ENCODE peak calls at places on chromosomes 11 and 22, in nine cellular contexts. F is fibroblast of lung; R is neural crest cell; V is mucosa of descending colon; Z is left ventricle myocardium inferior; J is CD8-positive, alpha-beta T cell; S is prostate gland; D is HFF-Myc; K is AG10803. L is an unnamed sample.

GRCh38 chr22:37417737-37418348 is 9.4 kb downstream of the ELFN2 start:
- DNase-seq in R (no peak), S (no peak), J (no peak), Z (no peak), F (no peak), D (no peak), K (no peak), V (no peak), L (no peak)

GRCh38 chr11:19906126-19906525 is 193.5 kb downstream of the NAV2 start:
- DNase-seq in Z (no peak), R (no peak), D (no peak), V (no peak), F (no peak), J (no peak), S (no peak), K (no peak), L (no peak)

GRCh38 chr11:26584818-26585217 is 12.8 kb upstream of the MUC15 start:
- DNase-seq in S (no peak), R (no peak), V (no peak), F (no peak), Z (no peak), J (no peak), D (no peak), K (no peak), L (no peak)

GRCh38 chr11:82902880-82903279 is 1.3 kb downstream of the DDIAS start:
- DNase-seq in F (no peak), D (no peak), Z (no peak), J (no peak), R (no peak), S (no peak), K (no peak), V (no peak), L (no peak)

GRCh38 chr22:49845666-49846459 is 7.8 kb upstream of the ZBED4 start:
- DNase-seq in K (no peak), R (no peak), D (no peak), Z (no peak), V (no peak), S (no peak), F (no peak), J (no peak), L (no peak)

GRCh38 chr22:24198682-24199052 is 17.4 kb downstream of the SUSD2 start:
- DNase-seq in V (no peak), Z (no peak), D (no peak), S (no peak), F (no peak), K (no peak), J (no peak), R (no peak), L (no peak)

GRCh38 chr11:12318791-12319733 is 58.3 kb upstream of the PARVA start:
- DNase-seq in J (no peak), Z (no peak), V (peak), F (peak), D (peak), S (peak), R (no peak), K (peak), L (no peak)

GRCh38 chr11:72234514-72234830 is 9.5 kb downstream of the PHOX2A start:
- DNase-seq in V (no peak), F (no peak), D (no peak), Z (no peak), K (no peak), R (no peak), S (no peak), J (no peak), L (no peak)

GRCh38 chr11:47477323-47477722 is 28.4 kb upstream of the RAPSN start:
- DNase-seq in K (no peak), F (peak), D (no peak), V (no peak), J (no peak), R (no peak), S (no peak), Z (no peak), L (peak)
- TF ChIP-seq CTCF in K (no peak), F (no peak), D (no peak), V (no peak), J (no peak), R (no peak), S (no peak), Z (no peak), L (no peak)

GRCh38 chr11:94151903-94152677 is 23.4 kb downstream of the PANX1 start:
- DNase-seq in K (peak), R (no peak), J (no peak), V (no peak), Z (no peak), F (peak), D (peak), S (no peak), L (peak)
- TF ChIP-seq CTCF in K (no peak), R (no peak), J (no peak), V (no peak), Z (no peak), F (no peak), D (no peak), S (no peak), L (no peak)

DNA sequence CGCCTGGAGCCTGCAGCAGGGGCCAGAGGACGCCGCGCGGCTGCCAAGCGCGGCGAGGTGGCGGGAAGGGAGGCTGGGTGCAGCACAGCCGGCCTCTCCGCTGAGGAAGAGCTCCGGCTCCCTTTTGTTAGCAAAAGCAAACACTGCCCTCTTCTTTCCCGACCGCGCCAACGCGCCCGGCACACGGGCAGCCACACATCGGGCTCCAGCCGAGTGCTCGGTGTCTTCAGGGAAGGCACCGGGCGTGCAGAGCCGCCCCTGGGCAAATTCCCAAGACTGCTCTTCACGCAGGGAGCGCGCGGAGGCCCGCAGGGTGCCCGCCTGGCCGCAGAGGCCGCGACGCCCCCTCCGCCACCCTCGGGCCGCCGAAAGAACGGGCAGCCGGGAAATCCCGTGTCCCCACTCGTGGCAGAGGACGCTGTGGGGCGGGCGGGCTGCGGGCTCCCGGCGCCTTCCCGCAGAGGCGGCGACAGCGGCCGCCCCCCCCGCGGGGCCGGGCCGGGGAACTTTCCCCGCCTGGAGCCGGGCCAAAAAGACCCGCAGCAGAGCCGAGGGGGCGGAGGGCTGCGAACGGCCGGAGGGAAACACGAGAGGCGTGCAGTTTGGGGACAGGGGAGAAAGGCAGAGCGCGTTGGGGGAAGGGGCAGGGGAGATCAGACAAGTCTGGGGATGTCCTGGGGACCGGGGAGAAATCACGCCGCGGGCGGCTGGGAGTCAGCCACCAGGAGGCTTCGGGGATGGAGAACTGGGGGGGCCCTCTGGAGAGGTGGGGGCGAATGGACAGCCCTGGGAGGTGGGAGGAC is 931 bp downstream of the CADM1 start:
- DNase-seq in D (no peak), K (peak), S (peak), V (peak), R (peak), J (no peak), F (peak), Z (peak), L (peak)
- TF ChIP-seq CTCF in D (peak), K (peak), S (no peak), V (no peak), R (peak), J (no peak), F (peak), Z (peak), L (no peak)

GRCh38 chr22:48665286-48666010 is 1162.2 kb downstream of the BRD1 start:
- DNase-seq in K (peak), Z (no peak), R (no peak), D (no peak), F (no peak), V (no peak), J (no peak), S (no peak), L (no peak)

GRCh38 chr22:48664586-48664985 is 1163.1 kb downstream of the BRD1 start:
- DNase-seq in K (no peak), R (no peak), F (no peak), D (no peak), Z (no peak), V (no peak), S (no peak), J (no peak), L (no peak)

GRCh38 chr22:48662476-48663150 is 1165.1 kb downstream of the BRD1 start:
- DNase-seq in K (no peak), S (no peak), F (no peak), R (no peak), J (no peak), D (no peak), Z (no peak), V (no peak), L (no peak)

GRCh38 chr22:48661984-48662383 is 1165.7 kb downstream of the BRD1 start:
- DNase-seq in R (no peak), D (no peak), F (no peak), K (no peak), Z (no peak), J (no peak), V (no peak), S (no peak), L (no peak)

DNA sequence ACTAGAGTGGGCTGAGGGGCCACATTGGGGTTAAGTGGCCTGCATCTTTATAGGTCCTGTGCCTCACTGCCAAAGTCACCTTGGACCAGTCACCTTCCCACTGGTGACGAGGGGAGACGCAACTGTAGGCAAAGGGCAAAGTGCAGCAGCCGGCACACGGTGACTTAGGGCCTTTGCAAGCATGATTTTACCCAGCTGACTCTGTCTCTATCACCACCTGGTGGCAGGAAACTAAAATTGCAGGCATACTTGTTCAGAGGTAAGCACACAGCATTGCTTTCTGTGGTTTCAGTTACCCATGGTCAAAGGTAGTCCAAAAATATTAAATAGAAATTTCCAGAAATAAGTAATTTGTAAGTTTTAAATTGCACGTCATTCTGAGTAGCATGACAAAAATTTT is 1164.4 kb downstream of the BRD1 start:
- DNase-seq in D (no peak), K (no peak), S (no peak), F (no peak), J (no peak), Z (no peak), R (no peak), V (no peak), L (no peak)
- TF ChIP-seq CTCF in D (peak), K (peak), S (no peak), F (peak), J (no peak), Z (no peak), R (peak), V (no peak), L (peak)

GRCh38 chr11:67288452-67289225 is 464 bp upstream of the ANKRD13D start:
- DNase-seq in V (peak), J (peak), K (peak), R (peak), S (peak), D (peak), F (peak), Z (peak), L (peak)
- TF ChIP-seq CTCF in V (no peak), J (peak), K (no peak), R (peak), S (no peak), D (peak), F (peak), Z (peak), L (peak)

GRCh38 chr11:69121621-69122336 is 34.0 kb upstream of the SMIM38 start:
- DNase-seq in R (no peak), V (no peak), J (no peak), S (no peak), F (no peak), K (no peak), Z (no peak), D (no peak), L (no peak)

GRCh38 chr11:69125861-69126260 is 29.9 kb upstream of the SMIM38 start:
- DNase-seq in V (no peak), J (no peak), F (no peak), R (no peak), S (no peak), K (no peak), Z (no peak), D (no peak), L (no peak)

GRCh38 chr11:69122642-69123431 is 32.9 kb upstream of the SMIM38 start:
- DNase-seq in D (peak), K (peak), J (no peak), R (no peak), V (peak), F (peak), Z (peak), S (peak), L (peak)

GRCh38 chr11:69122337-69122641 is 33.4 kb upstream of the SMIM38 start:
- DNase-seq in V (no peak), S (no peak), R (no peak), K (no peak), Z (no peak), F (no peak), D (no peak), J (no peak), L (no peak)

GRCh38 chr11:69123593-69124545 is 31.9 kb upstream of the SMIM38 start:
- DNase-seq in R (no peak), Z (no peak), J (no peak), S (no peak), V (peak), K (no peak), F (no peak), D (no peak), L (no peak)
- TF ChIP-seq CTCF in R (no peak), Z (no peak), J (no peak), S (no peak), V (no peak), K (no peak), F (no peak), D (no peak), L (no peak)